ENCODE peak calls at places on chromosome 12, in ten cellular contexts. G is left lung, H is upper lobe of right lung, Z is left ventricle myocardium inferior, Q is heart left ventricle, J is tibial nerve, M is fibroblast of lung, W is endothelial cell of umbilical vein, V is heart right ventricle, C is suprapubic skin. K is an unnamed sample.
A peak's percentile ranks its signal among the peaks of the same experiment; 100 is the strongest.

GRCh38 chr12:63420206-63420644 is 248.1 kb downstream of the DPY19L2 start:
- DNase-seq in G (no peak), H (no peak), Z (peak; percentile 15), Q (peak; percentile 35), J (no peak), M (peak; percentile 69), W (peak; percentile 80), V (peak; percentile 12), C (no peak), K (peak; percentile 99)

GRCh38 chr12:26629864-26630263 is 203.1 kb downstream of the ITPR2 start:
- DNase-seq in G (no peak), H (no peak), Z (no peak), Q (no peak), J (no peak), M (peak; percentile 67), W (peak; percentile 61), V (no peak), C (no peak), K (peak; percentile 12)

GRCh38 chr12:16197600-16197999 is 79.9 kb downstream of the SLC15A5 start:
- DNase-seq in G (no peak), H (no peak), Z (no peak), Q (no peak), J (no peak), M (no peak), W (no peak), V (no peak), C (no peak), K (no peak)

GRCh38 chr12:72228424-72228823 is 43.7 kb upstream of the TRHDE start:
- DNase-seq in G (no peak), H (no peak), Z (no peak), Q (no peak), J (no peak), M (peak; percentile 15), W (no peak), V (no peak), C (no peak), K (no peak)

GRCh38 chr12:116054280-116054679 is 223.2 kb downstream of the MED13L start:
- DNase-seq in G (no peak), H (no peak), Z (no peak), Q (no peak), J (no peak), M (no peak), W (no peak), V (no peak), C (no peak), K (no peak)

GRCh38 chr12:93918262-93918661 is 230.1 kb upstream of the PLXNC1 start:
- DNase-seq in G (no peak), H (no peak), Z (no peak), Q (no peak), J (no peak), M (peak; percentile 9), W (no peak), V (no peak), C (no peak), K (no peak)

GRCh38 chr12:107344035-107344808 is 250.9 kb upstream of the CRY1 start:
- DNase-seq in G (no peak), H (no peak), Z (no peak), Q (no peak), J (no peak), M (no peak), W (no peak), V (no peak), C (no peak), K (no peak)

GRCh38 chr12:31021181-31021580 is 52.5 kb upstream of the DDX11 start:
- DNase-seq in G (no peak), H (no peak), Z (no peak), Q (no peak), J (no peak), M (no peak), W (no peak), V (no peak), C (no peak), K (no peak)

GRCh38 chr12:99213047-99213446 is 434.5 kb upstream of the GARIN6 start:
- DNase-seq in G (no peak), H (no peak), Z (no peak), Q (no peak), J (no peak), M (no peak), W (no peak), V (no peak), C (no peak), K (no peak)

GRCh38 chr12:124488520-124488919 is 78.9 kb downstream of the NCOR2 start:
- DNase-seq in G (peak; percentile 60), H (no peak), Z (peak; percentile 22), Q (peak; percentile 30), J (no peak), M (no peak), W (no peak), V (no peak), C (no peak), K (no peak)

GRCh38 chr12:124489915-124490583 is 77.4 kb downstream of the NCOR2 start:
- DNase-seq in G (no peak), H (no peak), Z (no peak), Q (peak; percentile 18), J (no peak), M (no peak), W (no peak), V (no peak), C (no peak), K (no peak)

GRCh38 chr12:124490584-124491305 is 76.7 kb downstream of the NCOR2 start:
- DNase-seq in G (peak; percentile 85), H (peak; percentile 81), Z (peak; percentile 92), Q (peak; percentile 96), J (peak; percentile 70), M (no peak), W (no peak), V (peak; percentile 90), C (peak; percentile 76), K (no peak)

GRCh38 chr12:124487834-124488165 is 79.6 kb downstream of the NCOR2 start:
- DNase-seq in G (no peak), H (no peak), Z (no peak), Q (no peak), J (no peak), M (no peak), W (no peak), V (no peak), C (no peak), K (no peak)

GRCh38 chr12:124489220-124489619 is 78.2 kb downstream of the NCOR2 start:
- DNase-seq in G (no peak), H (no peak), Z (no peak), Q (no peak), J (no peak), M (no peak), W (no peak), V (no peak), C (no peak), K (no peak)
- H3K27ac ChIP-seq in G (no peak overlapping the region), H (no peak overlapping the region), Z (peak overlapping the region; percentile 59), Q (no peak overlapping the region), J (peak overlapping the region; percentile 62), M (no peak overlapping the region), W (no peak overlapping the region), V (no peak overlapping the region), C (no peak overlapping the region), K (no peak overlapping the region)

GRCh38 chr12:14243941-14244340 is 121.5 kb upstream of the ATF7IP start:
- DNase-seq in G (no peak), H (no peak), Z (no peak), Q (no peak), J (no peak), M (no peak), W (no peak), V (no peak), C (no peak), K (no peak)

GRCh38 chr12:14240873-14241220 is 124.6 kb upstream of the ATF7IP start:
- DNase-seq in G (no peak), H (no peak), Z (no peak), Q (no peak), J (no peak), M (no peak), W (no peak), V (no peak), C (no peak), K (no peak)

GRCh38 chr12:14239935-14240872 is 125.3 kb upstream of the ATF7IP start:
- DNase-seq in G (no peak), H (no peak), Z (no peak), Q (no peak), J (no peak), M (no peak), W (no peak), V (no peak), C (no peak), K (peak; percentile 82)

GRCh38 chr12:14238224-14238792 is 127.2 kb upstream of the ATF7IP start:
- DNase-seq in G (no peak), H (no peak), Z (no peak), Q (no peak), J (no peak), M (peak; percentile 72), W (peak; percentile 47), V (no peak), C (no peak), K (peak; percentile 41)

GRCh38 chr12:14239350-14239934 is 126.0 kb upstream of the ATF7IP start:
- DNase-seq in G (no peak), H (no peak), Z (no peak), Q (peak; percentile 54), J (no peak), M (peak; percentile 49), W (no peak), V (peak; percentile 14), C (no peak), K (peak; percentile 93)
- TF ChIP-seq CTCF in G (no peak), H (peak; percentile 27), Z (no peak), Q (peak; percentile 13), J (no peak), M (no peak), W (no peak), V (no peak), C (no peak), K (peak; percentile 31)

DNA sequence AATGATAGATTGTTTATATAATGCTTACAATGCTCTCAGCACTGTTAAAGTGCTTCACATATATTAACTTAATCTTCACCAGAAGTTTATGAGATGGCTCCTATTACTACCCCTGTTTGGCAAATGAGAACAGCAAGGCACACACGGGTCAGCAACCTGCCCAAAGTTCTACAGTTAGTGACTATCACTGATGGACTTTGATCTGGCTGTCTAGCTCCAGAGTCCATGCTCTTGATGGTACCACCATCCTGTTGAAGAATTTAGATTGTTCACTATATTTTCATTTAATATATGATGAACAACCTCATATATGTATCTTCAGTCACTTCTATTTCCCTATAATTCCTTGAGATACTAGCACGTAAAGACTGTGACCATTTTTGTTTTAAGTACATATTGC is 10.6 kb downstream of the GLIPR1 start:
- DNase-seq in G (no peak), H (no peak), Z (no peak), Q (no peak), J (no peak), M (no peak), W (no peak), V (no peak), C (no peak), K (no peak)
- H3K36me3 ChIP-seq in G (peaks cover 32% of the 10 kb centered on the region), H (peaks cover 25% of the 10 kb centered on the region), Z (peaks cover 12% of the 10 kb centered on the region), Q (no peaks in the 10 kb centered on the region), J (peaks cover 25% of the 10 kb centered on the region), M (peaks cover 3% of the 10 kb centered on the region), W (no peaks in the 10 kb centered on the region), V (no peaks in the 10 kb centered on the region), C (peaks cover 13% of the 10 kb centered on the region), K (no peaks in the 10 kb centered on the region)

DNA sequence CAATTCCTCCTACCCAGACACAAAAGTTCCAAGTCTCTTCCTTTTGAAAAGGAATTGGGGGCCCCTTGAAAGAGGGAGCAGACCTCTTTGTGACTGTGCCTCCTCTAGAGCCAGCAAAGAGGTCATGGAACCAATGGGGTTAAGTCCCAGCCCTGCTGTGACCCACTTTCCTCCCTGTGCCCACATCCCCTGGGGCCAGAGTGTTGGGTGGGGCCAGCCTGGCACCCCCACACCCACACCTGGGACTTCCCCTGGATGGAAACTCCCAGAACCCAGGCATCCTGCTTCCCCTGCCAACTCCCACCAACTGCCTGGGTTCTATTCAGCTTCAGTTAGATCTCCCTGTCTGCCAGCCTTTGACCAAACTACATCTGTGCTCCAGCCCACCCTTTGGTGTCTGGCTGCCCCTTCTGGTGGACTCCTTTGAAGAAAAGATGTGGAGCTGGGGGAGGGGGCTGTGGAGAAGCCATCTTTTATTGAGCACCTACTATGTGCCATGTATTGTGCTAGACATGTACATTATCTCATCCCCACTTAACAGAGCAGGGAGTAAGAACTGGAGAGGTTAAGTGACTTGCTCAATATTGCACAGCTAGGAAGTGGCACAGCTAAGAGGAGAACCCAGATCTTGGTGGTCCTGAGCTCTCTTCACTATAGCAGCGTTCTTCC is 4.6 kb upstream of the RARG start:
- DNase-seq in G (peak; percentile 41), H (no peak), Z (no peak), Q (no peak), J (no peak), M (no peak), W (no peak), V (no peak), C (no peak), K (no peak)
- H3K27ac ChIP-seq in G (no peak overlapping the region), H (no peak overlapping the region), Z (no peak overlapping the region), Q (no peak overlapping the region), J (no peak overlapping the region), M (no peak overlapping the region), W (no peak overlapping the region), V (no peak overlapping the region), C (peak overlapping the region; percentile 99), K (no peak overlapping the region)